ENCODE peak calls at places on chromosomes 1 and 21, in ten cellular contexts. C, V, K, U, T, L, G, B, Y and F are unnamed samples.

GRCh38 chr21:33293811-33294216 is 27.6 kb downstream of the IL10RB start:
- DNase-seq in V (no peak), U (no peak), L (no peak), T (no peak), K (no peak), Y (no peak), C (no peak), B (no peak), G (no peak), F (no peak)

GRCh38 chr1:41623736-41624135 is 139.3 kb upstream of the EDN2 start:
- DNase-seq in V (no peak), G (no peak), T (no peak), Y (no peak), K (no peak), B (no peak), C (no peak), L (no peak), U (no peak), F (no peak)

GRCh38 chr1:203557390-203557789 is 63.4 kb downstream of the OPTC start:
- DNase-seq in B (no peak), U (no peak), Y (no peak), G (peak), K (peak), T (peak), C (no peak), L (peak), V (peak), F (no peak)

GRCh38 chr1:2183937-2184334 is 10.6 kb downstream of the FAAP20 start:
- DNase-seq in K (no peak), U (no peak), Y (no peak), C (no peak), B (no peak), L (no peak), T (no peak), V (no peak), G (no peak), F (no peak)

GRCh38 chr21:16773206-16773605 is 739.6 kb upstream of the CXADR start:
- DNase-seq in L (no peak), T (no peak), B (no peak), K (no peak), U (no peak), G (no peak), V (no peak), C (no peak), Y (no peak), F (no peak)

GRCh38 chr1:8025671-8026144 is 401 bp downstream of the ERRFI1 start:
- DNase-seq in C (no peak), U (no peak), K (no peak), T (no peak), L (no peak), Y (no peak), G (no peak), B (no peak), V (no peak), F (no peak)

GRCh38 chr1:241225741-241226140 is 131.3 kb downstream of the RGS7 start:
- DNase-seq in T (no peak), G (no peak), C (no peak), V (no peak), L (no peak), Y (no peak), U (no peak), B (no peak), K (no peak), F (no peak)

GRCh38 chr1:169945171-169945570 is 51.5 kb upstream of the SCYL3 start:
- DNase-seq in K (no peak), C (no peak), U (no peak), T (no peak), L (no peak), V (no peak), G (no peak), B (no peak), Y (no peak), F (no peak)

GRCh38 chr1:22105611-22106207 is 37.2 kb downstream of the WNT4 start:
- DNase-seq in K (peak), B (peak), G (no peak), U (no peak), L (peak), C (no peak), V (no peak), T (no peak), Y (no peak), F (no peak)

GRCh38 chr1:206946261-206946660 is at the start of gene PIGR:
- DNase-seq in U (no peak), T (no peak), G (no peak), Y (peak), K (no peak), C (no peak), B (no peak), V (no peak), L (peak), F (no peak)

GRCh38 chr1:229410692-229411433 is 23.0 kb downstream of the ACTA1 start:
- DNase-seq in G (peak), C (no peak), U (no peak), V (peak), K (peak), Y (peak), B (peak), L (peak), T (peak), F (no peak)

GRCh38 chr21:28150021-28150420 is 842.7 kb downstream of the LTN1 start:
- DNase-seq in T (no peak), Y (no peak), U (no peak), B (no peak), L (no peak), V (no peak), K (no peak), G (no peak), C (no peak), F (no peak)

GRCh38 chr1:6960291-6960758 is 175.1 kb downstream of the CAMTA1 start:
- DNase-seq in C (no peak), T (peak), L (peak), G (no peak), B (no peak), U (no peak), V (peak), K (no peak), Y (no peak), F (no peak)

GRCh38 chr1:52585474-52585873 is 16.7 kb upstream of the GPX7 start:
- DNase-seq in G (no peak), K (no peak), V (no peak), U (no peak), T (no peak), Y (no peak), B (no peak), C (no peak), L (no peak), F (no peak)
- TF ChIP-seq POLR2A in G (no peak), K (no peak), V (no peak), U (no peak), T (no peak), Y (no peak), B (no peak), C (no peak), L (no peak), F (no peak)

GRCh38 chr1:150604226-150604588 is 24.8 kb upstream of the MCL1 start:
- DNase-seq in L (no peak), G (no peak), B (no peak), V (no peak), C (no peak), T (no peak), Y (no peak), K (no peak), U (no peak), F (no peak)
- TF ChIP-seq POLR2A in L (no peak), G (no peak), B (no peak), V (no peak), C (no peak), T (no peak), Y (no peak), K (no peak), U (no peak), F (no peak)

DNA sequence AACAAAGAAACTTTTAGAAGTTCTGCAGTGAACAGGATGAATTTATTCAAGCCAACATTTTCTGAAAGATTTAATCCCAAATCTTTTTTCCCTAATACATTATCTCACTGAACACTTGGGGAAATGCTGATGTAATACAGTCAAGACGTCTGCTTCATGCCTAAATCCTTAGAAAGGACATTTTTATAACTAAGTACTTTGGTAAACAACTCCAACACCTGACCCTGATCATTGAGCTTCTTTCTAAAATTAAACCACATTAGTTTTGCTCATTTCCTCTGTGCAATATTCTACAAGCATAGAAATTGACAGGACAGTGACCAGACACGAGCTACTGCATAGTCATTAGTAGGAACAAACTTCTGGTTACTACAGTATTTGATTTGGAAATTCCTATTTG is 183.5 kb downstream of the TPR start:
- DNase-seq in U (no peak), T (no peak), K (no peak), Y (no peak), B (no peak), G (no peak), C (no peak), L (no peak), V (no peak), F (no peak)
- TF ChIP-seq POLR2A in U (no peak), T (no peak), K (no peak), Y (no peak), B (no peak), G (no peak), C (no peak), L (no peak), V (no peak), F (no peak)

DNA sequence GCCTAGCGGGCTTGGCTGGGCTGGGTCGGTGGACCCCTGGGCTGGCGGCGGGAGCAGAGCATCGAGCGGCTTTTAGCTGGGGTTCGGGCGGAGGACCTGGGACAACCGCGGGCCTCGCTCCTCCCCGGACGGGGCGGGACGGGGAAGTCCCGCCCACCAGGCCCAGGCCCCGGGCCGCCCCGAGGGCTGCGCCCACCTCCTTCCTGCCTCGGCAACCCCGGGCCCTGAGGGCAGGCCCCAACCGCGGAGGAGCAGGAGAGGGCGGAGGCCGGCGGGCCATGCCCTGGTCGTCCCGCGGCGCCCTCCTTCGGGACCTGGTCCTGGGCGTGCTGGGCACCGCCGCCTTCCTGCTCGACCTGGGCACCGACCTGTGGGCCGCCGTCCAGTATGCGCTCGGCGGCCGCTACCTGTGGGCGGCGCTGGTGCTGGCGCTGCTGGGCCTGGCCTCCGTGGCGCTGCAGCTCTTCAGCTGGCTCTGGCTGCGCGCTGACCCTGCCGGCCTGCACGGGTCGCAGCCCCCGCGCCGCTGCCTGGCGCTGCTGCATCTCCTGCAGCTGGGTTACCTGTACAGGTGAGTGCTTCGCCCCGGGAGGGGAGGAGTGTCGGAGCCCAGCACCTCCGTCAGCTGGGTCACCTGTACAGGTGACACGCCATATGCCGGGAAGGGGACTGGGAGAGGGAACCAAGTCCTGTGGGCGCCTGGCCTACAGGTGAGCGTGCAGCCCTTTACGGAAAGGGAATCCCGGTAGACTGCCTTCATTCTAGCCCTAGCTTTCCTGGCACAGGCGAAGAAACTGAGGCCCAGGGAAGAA is at the start of gene XKR8:
- DNase-seq in Y (peak), V (peak), T (peak), K (peak), C (peak), B (peak), U (peak), G (peak), L (peak), F (peak)
- TF ChIP-seq POLR2A in Y (no peak), V (no peak), T (peak), K (peak), C (no peak), B (peak), U (no peak), G (no peak), L (peak), F (peak)

GRCh38 chr21:46000731-46001641 is 19.4 kb downstream of the COL6A1 start:
- DNase-seq in T (peak), C (peak), Y (peak), B (no peak), G (no peak), U (no peak), L (peak), K (peak), V (peak), F (no peak)

GRCh38 chr21:46001821-46002681 is 20.5 kb downstream of the COL6A1 start:
- DNase-seq in C (peak), V (peak), L (peak), K (peak), T (peak), G (no peak), Y (peak), U (no peak), B (no peak), F (no peak)

GRCh38 chr21:45999581-46000181 is 18.1 kb downstream of the COL6A1 start:
- DNase-seq in T (peak), K (peak), L (peak), Y (no peak), C (no peak), V (peak), B (no peak), U (no peak), G (no peak), F (no peak)

GRCh38 chr21:45998871-45999580 is 17.5 kb downstream of the COL6A1 start:
- DNase-seq in C (no peak), V (peak), B (no peak), L (peak), G (no peak), T (peak), Y (no peak), K (peak), U (no peak), F (no peak)

DNA sequence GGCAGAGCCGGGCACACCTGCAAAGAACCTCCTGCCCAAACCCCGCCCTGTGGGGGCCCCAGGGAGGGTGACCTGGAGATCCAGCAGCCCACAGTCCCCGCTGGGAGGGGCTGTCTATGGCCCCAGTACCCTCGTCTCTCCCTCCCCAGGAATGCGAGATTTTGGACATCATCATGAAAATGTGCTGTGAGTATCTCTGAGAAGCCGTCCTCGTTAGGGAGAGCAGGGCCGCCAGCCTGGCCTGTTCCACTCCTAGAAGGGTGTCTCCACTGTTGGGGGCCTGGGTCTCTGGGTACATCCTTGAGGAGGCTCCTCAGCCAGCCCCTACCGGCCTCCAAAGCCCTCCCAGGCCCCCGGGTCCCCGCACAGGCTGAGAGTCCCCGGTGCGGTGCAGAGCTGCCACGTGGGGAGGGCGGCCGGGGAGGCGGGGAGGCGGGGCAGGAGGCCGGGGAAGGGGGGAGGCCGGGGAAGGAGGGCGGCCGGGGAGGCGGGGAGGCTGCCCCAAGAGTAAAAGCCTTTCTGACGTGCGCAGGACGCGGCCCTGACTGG is 18.7 kb downstream of the COL6A1 start:
- DNase-seq in V (peak), Y (no peak), T (peak), K (peak), U (no peak), G (no peak), C (no peak), L (peak), B (no peak), F (no peak)
- TF ChIP-seq POLR2A in V (no peak), Y (no peak), T (no peak), K (no peak), U (no peak), G (no peak), C (no peak), L (no peak), B (no peak), F (no peak)